ENCODE peak calls at places on chromosomes 1 and 21, in seven cellular contexts. U is pancreas, D is lower lobe of right lung, H is GM23338, S is tibial nerve, O is kidney, T is mucosa of descending colon. A is an unnamed sample.

GRCh38 chr1:196007763-196008162 is 600.5 kb downstream of the KCNT2 start:
- DNase-seq in U (no peak), D (no peak), H (no peak), S (no peak), O (no peak), T (no peak), A (peak)

GRCh38 chr1:51576085-51576444 is 40.8 kb upstream of the OSBPL9 start:
- DNase-seq in U (no peak), D (no peak), H (no peak), S (no peak), O (no peak), T (no peak), A (no peak)

GRCh38 chr1:165910764-165911421 is 83.5 kb downstream of the UCK2 start:
- DNase-seq in U (peak), D (peak), H (no peak), S (peak), O (peak), T (peak), A (no peak)

GRCh38 chr1:22137006-22137720 is 5.7 kb downstream of the WNT4 start:
- DNase-seq in U (no peak), D (no peak), H (peak), S (no peak), O (no peak), T (no peak), A (no peak)

GRCh38 chr1:195529881-195530280 is 1078.4 kb downstream of the KCNT2 start:
- DNase-seq in U (no peak), D (no peak), H (no peak), S (no peak), O (no peak), T (no peak), A (no peak)

GRCh38 chr1:153968000-153968363 is 280 bp downstream of the CREB3L4 start:
- DNase-seq in U (peak), D (peak), H (peak), S (no peak), O (no peak), T (peak), A (no peak)

GRCh38 chr1:237197470-237198425 is 155.8 kb downstream of the RYR2 start:
- DNase-seq in U (no peak), D (no peak), H (peak), S (no peak), O (no peak), T (no peak), A (no peak)

GRCh38 chr1:149843302-149844041 is 55.9 kb upstream of the BOLA1 start:
- DNase-seq in U (no peak), D (no peak), H (peak), S (no peak), O (no peak), T (no peak), A (no peak)

GRCh38 chr1:44819594-44820327 is 11.4 kb downstream of the BTBD19 start:
- DNase-seq in U (peak), D (peak), H (peak), S (peak), O (peak), T (peak), A (peak)

GRCh38 chr1:151723726-151724370 is 2.5 kb downstream of the RIIAD1 start:
- DNase-seq in U (no peak), D (no peak), H (peak), S (no peak), O (no peak), T (no peak), A (no peak)

GRCh38 chr1:99919221-99919620 is 50.6 kb upstream of the SLC35A3 start:
- DNase-seq in U (no peak), D (no peak), H (no peak), S (no peak), O (no peak), T (no peak), A (no peak)

GRCh38 chr1:37752583-37753471 is 12.1 kb downstream of the EPHA10 start:
- DNase-seq in U (peak), D (no peak), H (peak), S (no peak), O (no peak), T (peak), A (no peak)

GRCh38 chr1:159867322-159868064 is 5.0 kb upstream of the VSIG8 start:
- DNase-seq in U (peak), D (peak), H (peak), S (no peak), O (peak), T (peak), A (peak)

GRCh38 chr1:224116131-224116530 is 2.2 kb downstream of the FBXO28 start:
- DNase-seq in U (no peak), D (no peak), H (peak), S (no peak), O (no peak), T (no peak), A (peak)

GRCh38 chr1:163768581-163768980 is 446.8 kb downstream of the NUF2 start:
- DNase-seq in U (no peak), D (no peak), H (no peak), S (no peak), O (no peak), T (no peak), A (no peak)

GRCh38 chr21:19969156-19969555 is 1029.1 kb upstream of the NCAM2 start:
- DNase-seq in U (no peak), D (no peak), H (no peak), S (no peak), O (no peak), T (no peak), A (no peak)

GRCh38 chr1:68162761-68163160 is 69.6 kb downstream of the WLS start:
- DNase-seq in U (no peak), D (no peak), H (peak), S (no peak), O (no peak), T (no peak), A (no peak)

GRCh38 chr1:76247261-76247852 is 172.8 kb downstream of the ST6GALNAC3 start:
- DNase-seq in U (no peak), D (no peak), H (peak), S (no peak), O (no peak), T (no peak), A (no peak)

GRCh38 chr1:228472655-228473054 is 14.5 kb upstream of the RNF187 start:
- DNase-seq in U (no peak), D (no peak), H (no peak), S (no peak), O (no peak), T (no peak), A (no peak)

GRCh38 chr1:228469413-228470162 is 17.6 kb upstream of the RNF187 start:
- DNase-seq in U (no peak), D (no peak), H (peak), S (no peak), O (no peak), T (no peak), A (no peak)

GRCh38 chr1:228471154-228471761 is 15.9 kb upstream of the RNF187 start:
- DNase-seq in U (no peak), D (no peak), H (no peak), S (no peak), O (no peak), T (no peak), A (no peak)

GRCh38 chr1:228474507-228474906 is 12.7 kb upstream of the RNF187 start:
- DNase-seq in U (no peak), D (no peak), H (peak), S (no peak), O (no peak), T (no peak), A (no peak)

GRCh38 chr1:228471762-228472398 is 15.3 kb upstream of the RNF187 start:
- DNase-seq in U (no peak), D (no peak), H (peak), S (no peak), O (no peak), T (no peak), A (no peak)
- TF ChIP-seq CTCF in U (peak), D (peak), H (peak), S (peak), O (peak), T (no peak), A (peak)

GRCh38 chr1:168903237-168903830 is 174.3 kb upstream of the DPT start:
- DNase-seq in U (no peak), D (no peak), H (no peak), S (no peak), O (no peak), T (no peak), A (no peak)

GRCh38 chr1:168906367-168906766 is 177.4 kb upstream of the DPT start:
- DNase-seq in U (no peak), D (no peak), H (no peak), S (no peak), O (no peak), T (no peak), A (no peak)

GRCh38 chr1:168907053-168907452 is 178.0 kb upstream of the DPT start:
- DNase-seq in U (peak), D (peak), H (no peak), S (no peak), O (no peak), T (no peak), A (peak)

GRCh38 chr1:168905631-168906030 is 176.6 kb upstream of the DPT start:
- DNase-seq in U (no peak), D (no peak), H (no peak), S (no peak), O (no peak), T (no peak), A (no peak)

DNA sequence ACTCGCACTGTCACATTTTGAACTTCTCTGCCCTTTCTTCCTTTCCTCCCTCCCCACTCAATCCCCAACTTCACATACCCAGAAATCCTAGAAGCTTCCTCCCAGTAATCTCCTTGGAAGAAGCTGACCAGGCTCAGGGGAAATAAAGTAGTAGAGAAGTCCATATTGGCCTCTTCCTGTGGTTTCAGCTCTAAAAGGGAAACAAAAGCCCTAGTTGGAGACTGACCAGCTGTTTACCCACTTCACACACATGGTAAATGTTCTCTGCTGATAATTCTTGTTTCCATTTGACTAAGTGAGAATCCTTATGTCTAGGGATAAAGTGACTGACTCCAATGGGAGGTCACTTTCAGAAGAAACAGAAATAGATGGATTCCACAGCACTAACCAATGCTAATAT is 178.8 kb upstream of the DPT start:
- DNase-seq in U (no peak), D (no peak), H (no peak), S (no peak), O (no peak), T (no peak), A (no peak)
- TF ChIP-seq CTCF in U (no peak), D (no peak), H (no peak), S (no peak), O (no peak), T (no peak), A (no peak)

DNA sequence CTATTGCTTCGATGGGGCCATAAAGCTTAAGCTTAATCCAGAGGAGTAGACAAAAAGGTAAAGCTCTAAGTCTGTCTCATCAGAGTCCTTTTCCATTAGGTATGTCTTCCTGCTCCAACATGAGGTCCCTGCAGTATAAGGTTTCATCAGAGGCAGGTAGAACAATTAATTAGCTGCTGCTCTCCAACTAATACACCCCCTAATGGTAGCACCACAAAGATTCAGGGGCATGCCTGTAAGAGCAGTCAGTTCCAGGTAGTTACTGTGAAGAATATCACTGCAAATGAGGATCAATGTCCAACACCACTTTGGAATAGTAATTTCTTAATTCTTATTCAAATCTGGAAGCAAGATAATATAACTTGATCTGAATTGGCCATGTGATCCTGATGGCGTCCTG is 160.3 kb upstream of the ESRRG start:
- DNase-seq in U (no peak), D (no peak), H (peak), S (no peak), O (no peak), T (no peak), A (no peak)
- TF ChIP-seq CTCF in U (no peak), D (no peak), H (peak), S (no peak), O (no peak), T (no peak), A (no peak)

DNA sequence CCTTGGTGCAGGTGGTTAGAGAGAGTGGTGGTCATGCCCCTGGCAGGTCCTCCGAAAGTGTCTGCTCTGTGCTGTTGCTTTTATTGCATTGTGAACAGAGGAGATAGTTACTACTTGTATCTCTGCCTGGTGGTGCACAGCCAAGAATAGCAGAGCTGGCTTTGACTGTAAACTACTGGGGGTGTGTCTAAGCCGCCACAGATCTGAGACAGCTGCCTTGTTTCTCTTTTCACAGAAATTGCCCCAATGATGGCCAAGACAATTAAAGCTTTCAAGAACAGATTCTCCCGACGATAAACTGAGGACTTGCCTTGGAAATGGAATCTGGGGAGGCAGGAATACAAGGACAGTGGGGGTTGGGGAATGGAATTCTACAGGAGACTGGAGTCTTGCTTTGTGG is 16.0 kb downstream of the ELOA start:
- DNase-seq in U (no peak), D (no peak), H (no peak), S (no peak), O (no peak), T (no peak), A (no peak)
- TF ChIP-seq CTCF in U (no peak), D (no peak), H (no peak), S (no peak), O (no peak), T (no peak), A (no peak)

DNA sequence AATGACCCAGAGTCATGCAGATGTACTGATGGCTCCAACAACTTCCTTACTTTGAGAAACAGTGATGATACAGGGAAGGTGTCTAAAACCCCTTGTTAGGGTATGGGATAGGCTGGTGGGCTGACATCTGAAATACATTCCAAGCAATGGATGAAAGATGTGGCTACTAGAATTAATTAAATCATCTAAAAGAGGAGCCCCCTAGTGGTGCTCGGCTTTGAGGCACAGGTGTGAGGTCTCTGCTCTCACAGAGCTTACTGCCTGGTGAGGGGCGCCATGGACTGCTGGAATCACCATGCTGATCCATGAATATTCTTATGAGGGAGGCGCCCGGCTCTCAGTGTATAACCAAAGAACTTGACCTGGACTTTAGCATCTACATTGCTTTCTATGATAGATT is 48.5 kb downstream of the GNG4 start:
- DNase-seq in U (no peak), D (no peak), H (peak), S (no peak), O (peak), T (no peak), A (no peak)
- TF ChIP-seq CTCF in U (no peak), D (peak), H (peak), S (no peak), O (peak), T (no peak), A (peak)